ENCODE peak calls at places on chromosomes 16 and 17, in four cellular contexts. One of them, this sample, is unnamed.

GRCh38 chr17:49676276-49676868 is 1.5 kb downstream of the SPOP start:
- DNase-seq in ascending aorta: no peak
- DNase-seq in iPS-NIHi11: no peak
- DNase-seq in activated CD8-positive, alpha-beta memory T cell treated with anti-CD3 and anti-CD28 coated beads for 4 hours: no peak
- DNase-seq in this sample: peak; percentile 77

GRCh38 chr17:77723071-77723908 is 235.2 kb upstream of the TNRC6C start:
- DNase-seq in activated CD8-positive, alpha-beta memory T cell treated with anti-CD3 and anti-CD28 coated beads for 4 hours: no peak
- DNase-seq in iPS-NIHi11: no peak
- DNase-seq in ascending aorta: peak; percentile 60
- DNase-seq in this sample: no peak

GRCh38 chr17:70295732-70296131 is 126.4 kb downstream of the KCNJ2 start:
- DNase-seq in activated CD8-positive, alpha-beta memory T cell treated with anti-CD3 and anti-CD28 coated beads for 4 hours: no peak
- DNase-seq in ascending aorta: no peak
- DNase-seq in iPS-NIHi11: no peak
- DNase-seq in this sample: no peak

GRCh38 chr17:43399839-43400328 is 1.1 kb downstream of the ARL4D start:
- DNase-seq in ascending aorta: peak; percentile 65
- DNase-seq in iPS-NIHi11: no peak
- DNase-seq in activated CD8-positive, alpha-beta memory T cell treated with anti-CD3 and anti-CD28 coated beads for 4 hours: no peak
- DNase-seq in this sample: no peak

GRCh38 chr16:83458612-83459011 is 349.2 kb upstream of the HSBP1 start:
- DNase-seq in activated CD8-positive, alpha-beta memory T cell treated with anti-CD3 and anti-CD28 coated beads for 4 hours: no peak
- DNase-seq in ascending aorta: no peak
- DNase-seq in iPS-NIHi11: no peak
- DNase-seq in this sample: no peak

GRCh38 chr17:80453126-80453979 is 23.1 kb downstream of the NPTX1 start:
- DNase-seq in ascending aorta: no peak
- DNase-seq in iPS-NIHi11: no peak
- DNase-seq in activated CD8-positive, alpha-beta memory T cell treated with anti-CD3 and anti-CD28 coated beads for 4 hours: no peak
- DNase-seq in this sample: no peak

GRCh38 chr17:760371-760770 is 8.3 kb upstream of the GEMIN4 start:
- DNase-seq in ascending aorta: no peak
- DNase-seq in iPS-NIHi11: no peak
- DNase-seq in activated CD8-positive, alpha-beta memory T cell treated with anti-CD3 and anti-CD28 coated beads for 4 hours: no peak
- DNase-seq in this sample: no peak

GRCh38 chr16:1413684-1414531 is 596 bp downstream of the UNKL start:
- DNase-seq in ascending aorta: peak; percentile 71
- DNase-seq in activated CD8-positive, alpha-beta memory T cell treated with anti-CD3 and anti-CD28 coated beads for 4 hours: peak; percentile 24
- DNase-seq in iPS-NIHi11: peak; percentile 88
- DNase-seq in this sample: peak; percentile 86

GRCh38 chr17:22373911-22374310 is 681.6 kb downstream of the KCNJ18 start:
- DNase-seq in iPS-NIHi11: no peak
- DNase-seq in activated CD8-positive, alpha-beta memory T cell treated with anti-CD3 and anti-CD28 coated beads for 4 hours: no peak
- DNase-seq in ascending aorta: no peak
- DNase-seq in this sample: no peak

GRCh38 chr16:15879255-15879804 is 9.1 kb downstream of the CEP20 start:
- DNase-seq in activated CD8-positive, alpha-beta memory T cell treated with anti-CD3 and anti-CD28 coated beads for 4 hours: no peak
- DNase-seq in ascending aorta: no peak
- DNase-seq in iPS-NIHi11: no peak
- DNase-seq in this sample: no peak

GRCh38 chr16:85231959-85232358 is 119.7 kb upstream of the CIBAR2 start:
- DNase-seq in activated CD8-positive, alpha-beta memory T cell treated with anti-CD3 and anti-CD28 coated beads for 4 hours: no peak
- DNase-seq in iPS-NIHi11: no peak
- DNase-seq in ascending aorta: no peak
- DNase-seq in this sample: no peak

GRCh38 chr17:43858201-43858600 is 11.2 kb downstream of the CD300LG start:
- DNase-seq in iPS-NIHi11: no peak
- DNase-seq in activated CD8-positive, alpha-beta memory T cell treated with anti-CD3 and anti-CD28 coated beads for 4 hours: no peak
- DNase-seq in ascending aorta: no peak
- DNase-seq in this sample: no peak

GRCh38 chr17:45177563-45177962 is 15.9 kb downstream of the HEXIM2 start:
- DNase-seq in iPS-NIHi11: no peak
- DNase-seq in ascending aorta: no peak
- DNase-seq in activated CD8-positive, alpha-beta memory T cell treated with anti-CD3 and anti-CD28 coated beads for 4 hours: no peak
- DNase-seq in this sample: no peak

GRCh38 chr16:7227193-7227825 is 105.3 kb upstream of the RBFOX1 start:
- DNase-seq in iPS-NIHi11: peak; percentile 34
- DNase-seq in activated CD8-positive, alpha-beta memory T cell treated with anti-CD3 and anti-CD28 coated beads for 4 hours: no peak
- DNase-seq in ascending aorta: no peak
- DNase-seq in this sample: peak; percentile 91

GRCh38 chr17:77375917-77376651 is 235.3 kb downstream of the SEC14L1 start:
- DNase-seq in ascending aorta: no peak
- DNase-seq in iPS-NIHi11: no peak
- DNase-seq in activated CD8-positive, alpha-beta memory T cell treated with anti-CD3 and anti-CD28 coated beads for 4 hours: no peak
- DNase-seq in this sample: peak; percentile 57

GRCh38 chr16:8572919-8573724 is 17.2 kb downstream of the TMEM114 start:
- DNase-seq in iPS-NIHi11: peak; percentile 38
- DNase-seq in activated CD8-positive, alpha-beta memory T cell treated with anti-CD3 and anti-CD28 coated beads for 4 hours: no peak
- DNase-seq in ascending aorta: no peak
- DNase-seq in this sample: peak; percentile 84

GRCh38 chr17:5702951-5703510 is 118.7 kb upstream of the NLRP1 start:
- DNase-seq in ascending aorta: peak; percentile 28
- DNase-seq in iPS-NIHi11: no peak
- DNase-seq in activated CD8-positive, alpha-beta memory T cell treated with anti-CD3 and anti-CD28 coated beads for 4 hours: no peak
- DNase-seq in this sample: peak; percentile 80

GRCh38 chr17:61251939-61252865 is 147.4 kb upstream of the TBX2 start:
- DNase-seq in activated CD8-positive, alpha-beta memory T cell treated with anti-CD3 and anti-CD28 coated beads for 4 hours: no peak
- DNase-seq in ascending aorta: peak; percentile 99
- DNase-seq in iPS-NIHi11: no peak
- DNase-seq in this sample: no peak

GRCh38 chr17:62860962-62861873 is 53.1 kb upstream of the MARCHF10 start:
- DNase-seq in iPS-NIHi11: peak; percentile 18
- DNase-seq in ascending aorta: no peak
- DNase-seq in activated CD8-positive, alpha-beta memory T cell treated with anti-CD3 and anti-CD28 coated beads for 4 hours: no peak
- DNase-seq in this sample: peak; percentile 77

GRCh38 chr17:58183514-58183913 is 9.0 kb upstream of the EPX start:
- DNase-seq in iPS-NIHi11: no peak
- DNase-seq in ascending aorta: no peak
- DNase-seq in activated CD8-positive, alpha-beta memory T cell treated with anti-CD3 and anti-CD28 coated beads for 4 hours: no peak
- DNase-seq in this sample: no peak

GRCh38 chr17:65609749-65610148 is 48.3 kb upstream of the AXIN2 start:
- DNase-seq in iPS-NIHi11: no peak
- DNase-seq in ascending aorta: no peak
- DNase-seq in activated CD8-positive, alpha-beta memory T cell treated with anti-CD3 and anti-CD28 coated beads for 4 hours: no peak
- DNase-seq in this sample: no peak

GRCh38 chr17:521168-521525 is 168.5 kb upstream of the RPH3AL start:
- DNase-seq in iPS-NIHi11: no peak
- DNase-seq in activated CD8-positive, alpha-beta memory T cell treated with anti-CD3 and anti-CD28 coated beads for 4 hours: no peak
- DNase-seq in ascending aorta: no peak
- DNase-seq in this sample: no peak